ENCODE peak calls at places on chromosome 4, in eight cellular contexts. B is GM06990, I is pancreas, A is cardiac fibroblast, F is A549, C is brain microvascular endothelial cell, K is lung, G is tibial nerve. W is an unnamed sample.

GRCh38 chr4:121266982-121267381 is 102.9 kb upstream of the TNIP3 start:
- DNase-seq in B (no peak), I (no peak), C (no peak), G (no peak), A (no peak), K (no peak), F (no peak), W (no peak)

GRCh38 chr4:1072830-1073446 is 40.4 kb downstream of the RNF212 start:
- DNase-seq in F (peak; percentile 59), B (no peak), I (peak; percentile 70), C (peak; percentile 63), K (peak; percentile 54), A (peak; percentile 69), G (peak; percentile 45), W (peak; percentile 63)

GRCh38 chr4:104940927-104941326 is 205.7 kb upstream of the TET2 start:
- DNase-seq in A (no peak), K (no peak), F (no peak), I (no peak), G (no peak), C (no peak), B (no peak), W (no peak)

GRCh38 chr4:2281575-2282343 is 19.9 kb upstream of the MXD4 start:
- DNase-seq in B (peak; percentile 36), G (no peak), A (peak; percentile 35), C (no peak), F (no peak), I (no peak), K (no peak), W (peak; percentile 81)

GRCh38 chr4:24174622-24175021 is 284.8 kb upstream of the PPARGC1A start:
- DNase-seq in I (no peak), A (peak; percentile 29), G (no peak), F (no peak), B (no peak), K (no peak), C (no peak), W (no peak)

GRCh38 chr4:158671915-158672806 is at the start of gene ETFDH:
- DNase-seq in B (peak; percentile 100), F (peak; percentile 99), A (peak; percentile 100), C (peak; percentile 99), K (peak; percentile 99), I (peak; percentile 98), G (peak; percentile 97), W (peak; percentile 99)

GRCh38 chr4:86818845-86819244 is 30.3 kb downstream of the SLC10A6 start:
- DNase-seq in G (no peak), A (no peak), I (no peak), K (no peak), C (no peak), F (peak; percentile 20), B (no peak), W (peak; percentile 17)

GRCh38 chr4:40848981-40849380 is 99.2 kb downstream of the NSUN7 start:
- DNase-seq in K (no peak), G (no peak), F (no peak), I (no peak), A (peak; percentile 51), C (no peak), B (no peak), W (no peak)

GRCh38 chr4:26490980-26491284 is 648 bp upstream of the CCKAR start:
- DNase-seq in F (no peak), C (no peak), G (no peak), B (no peak), I (no peak), K (no peak), A (no peak), W (no peak)

GRCh38 chr4:22969314-22969896 is 276.7 kb downstream of the GBA3 start:
- DNase-seq in C (peak; percentile 28), K (no peak), G (no peak), F (peak; percentile 14), B (no peak), I (no peak), A (peak; percentile 17), W (no peak)

GRCh38 chr4:139873111-139873866 is 207.7 kb downstream of the MGST2 start:
- DNase-seq in G (no peak), C (no peak), F (no peak), B (no peak), K (no peak), I (no peak), A (peak; percentile 28), W (no peak)

GRCh38 chr4:79576480-79576803 is 168.4 kb upstream of the GK2 start:
- DNase-seq in B (no peak), K (no peak), G (no peak), F (peak; percentile 13), I (no peak), C (peak; percentile 22), A (peak; percentile 56), W (peak; percentile 37)

GRCh38 chr4:32864713-32865351 is 2144.7 kb downstream of the PCDH7 start:
- DNase-seq in C (no peak), A (no peak), B (no peak), I (no peak), F (no peak), K (no peak), G (no peak), W (no peak)

GRCh38 chr4:123746981-123747380 is 350.4 kb downstream of the SPRY1 start:
- DNase-seq in F (no peak), G (no peak), A (peak; percentile 48), I (no peak), B (no peak), K (no peak), C (peak; percentile 56), W (no peak)

GRCh38 chr4:164856396-164856795 is 20.6 kb upstream of the APELA start:
- DNase-seq in C (no peak), B (no peak), G (no peak), I (no peak), A (no peak), K (no peak), F (no peak), W (no peak)

GRCh38 chr4:152352215-152352614 is 183.7 kb downstream of the FBXW7 start:
- DNase-seq in F (no peak), C (no peak), A (no peak), B (no peak), I (no peak), G (no peak), K (no peak), W (no peak)

GRCh38 chr4:52718123-52718522 is 33.1 kb downstream of the ERVMER34-1 start:
- DNase-seq in G (no peak), I (no peak), B (no peak), F (no peak), K (no peak), C (no peak), A (peak; percentile 25), W (peak; percentile 42)

GRCh38 chr4:105909699-105910340 is 14.5 kb downstream of the NPNT start:
- DNase-seq in F (peak; percentile 13), B (no peak), K (no peak), G (no peak), A (no peak), I (no peak), C (no peak), W (no peak)

GRCh38 chr4:101981756-101982155 is 191.2 kb downstream of the BANK1 start:
- DNase-seq in B (no peak), G (no peak), C (no peak), F (no peak), K (no peak), I (no peak), A (no peak), W (no peak)

GRCh38 chr4:140996757-140997156 is 136.5 kb downstream of the RNF150 start:
- DNase-seq in F (no peak), I (no peak), C (peak; percentile 24), A (peak; percentile 51), K (no peak), B (no peak), G (no peak), W (no peak)

DNA sequence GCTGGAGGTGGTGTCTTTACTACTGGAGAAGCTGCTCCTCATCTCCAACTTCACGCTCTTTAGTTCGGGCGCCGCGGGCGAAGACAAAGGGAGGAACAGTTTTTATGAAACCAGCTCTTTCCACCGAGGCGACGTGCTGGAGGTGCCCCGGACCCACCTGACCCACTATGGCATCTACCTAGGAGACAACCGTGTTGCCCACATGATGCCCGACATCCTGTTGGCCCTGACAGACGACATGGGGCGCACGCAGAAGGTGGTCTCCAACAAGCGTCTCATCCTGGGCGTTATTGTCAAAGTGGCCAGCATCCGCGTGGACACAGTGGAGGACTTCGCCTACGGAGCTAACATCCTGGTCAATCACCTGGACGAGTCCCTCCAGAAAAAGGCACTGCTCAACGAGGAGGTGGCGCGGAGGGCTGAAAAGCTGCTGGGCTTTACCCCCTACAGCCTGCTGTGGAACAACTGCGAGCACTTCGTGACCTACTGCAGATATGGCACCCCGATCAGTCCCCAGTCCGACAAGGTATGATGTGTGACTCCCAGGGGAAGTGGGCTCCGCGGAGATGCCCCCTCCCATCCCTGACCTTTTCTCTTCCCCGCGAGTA is 645 bp downstream of the LRAT start:
- DNase-seq in B (no peak), F (no peak), K (no peak), I (peak; percentile 57), C (no peak), A (no peak), G (no peak), W (no peak)
- H3K4me3 ChIP-seq in B (no peak overlapping the region), F (peak overlapping the region; percentile 48), K (no peak overlapping the region), I (peak overlapping the region; percentile 60), C (peak overlapping the region; percentile 49), A (no peak overlapping the region), G (peak overlapping the region; percentile 31), W (no peak overlapping the region)

GRCh38 chr4:5790546-5790857 is 79.5 kb downstream of the EVC start:
- DNase-seq in G (no peak), B (no peak), C (no peak), F (no peak), I (no peak), A (no peak), K (no peak), W (no peak)
- TF ChIP-seq CTCF in G (no peak), B (no peak), C (no peak), F (peak; percentile 3), I (no peak), A (no peak), K (no peak), W (no peak)

GRCh38 chr4:81031389-81032173 is 1.1 kb downstream of the BMP3 start:
- DNase-seq in F (no peak), I (no peak), B (no peak), C (no peak), G (no peak), K (peak; percentile 43), A (no peak), W (peak; percentile 8)

GRCh38 chr4:81030061-81030616 is 369 bp upstream of the BMP3 start:
- DNase-seq in F (no peak), C (no peak), K (no peak), B (no peak), I (no peak), A (no peak), G (no peak), W (peak; percentile 5)

GRCh38 chr4:81032805-81033684 is 2.5 kb downstream of the BMP3 start:
- DNase-seq in I (no peak), C (no peak), B (no peak), F (no peak), G (no peak), K (no peak), A (no peak), W (no peak)

GRCh38 chr4:81032174-81032551 is 1.7 kb downstream of the BMP3 start:
- DNase-seq in C (no peak), K (no peak), G (no peak), B (no peak), I (no peak), A (no peak), F (no peak), W (no peak)

GRCh38 chr4:81030617-81031388 is at the start of gene BMP3:
- DNase-seq in B (peak; percentile 66), C (no peak), I (peak; percentile 63), A (peak; percentile 21), G (peak; percentile 22), F (peak; percentile 1), K (peak; percentile 62), W (peak; percentile 13)
- H3K4me3 ChIP-seq in B (peak within 1 kb of the TSS; percentile 53), C (peak within 1 kb of the TSS; percentile 41), I (peak within 1 kb of the TSS; percentile 25), A (peak within 1 kb of the TSS; percentile 16), G (peak within 1 kb of the TSS; percentile 17), F (no peak within 1 kb of the TSS), K (peak within 1 kb of the TSS; percentile 17), W (peak within 1 kb of the TSS; percentile 57)

GRCh38 chr4:126627255-126627654 is 1005.5 kb upstream of the INTU start:
- DNase-seq in F (peak; percentile 1), K (no peak), C (peak; percentile 13), I (no peak), G (no peak), B (no peak), A (peak; percentile 46), W (peak; percentile 8)
- TF ChIP-seq CTCF in F (no peak), K (no peak), C (peak; percentile 82), I (no peak), G (no peak), B (peak; percentile 24), A (peak; percentile 63), W (peak; percentile 15)